ENCODE peak calls at places on chromosomes 7 and 10, in five cellular contexts. W is adrenal gland, C is heart right ventricle, Q is fibroblast of the aortic adventitia, N is bronchial epithelial cell. O is an unnamed sample.

GRCh38 chr7:32587431-32587948 is 92.2 kb downstream of the AVL9 start:
- DNase-seq in Q (peak; percentile 64), N (peak; percentile 29), C (no peak), W (no peak), O (peak; percentile 69)

GRCh38 chr7:122686360-122686878 is 12.5 kb downstream of the RNF133 start:
- DNase-seq in N (no peak), C (no peak), Q (no peak), W (no peak), O (no peak)

GRCh38 chr10:49407552-49408137 is 11.8 kb upstream of the DRGX start:
- DNase-seq in C (peak; percentile 79), W (peak; percentile 91), N (peak; percentile 61), Q (peak; percentile 82), O (peak; percentile 72)

GRCh38 chr7:87589631-87590030 is 11.1 kb downstream of the ABCB1 start:
- DNase-seq in W (no peak), C (no peak), Q (no peak), N (no peak), O (no peak)

GRCh38 chr10:66550351-66550750 is 375.5 kb upstream of the LRRTM3 start:
- DNase-seq in Q (no peak), N (no peak), C (no peak), W (no peak), O (no peak)

GRCh38 chr7:101923276-101923985 is 106.0 kb downstream of the CUX1 start:
- DNase-seq in N (no peak), Q (peak; percentile 81), W (no peak), C (no peak), O (peak; percentile 48)

GRCh38 chr10:66222462-66223046 is 703.3 kb upstream of the LRRTM3 start:
- DNase-seq in Q (no peak), N (no peak), W (no peak), C (no peak), O (no peak)

GRCh38 chr7:106609416-106609815 is 51.5 kb downstream of the CCDC71L start:
- DNase-seq in N (peak; percentile 86), W (no peak), Q (peak; percentile 87), C (no peak), O (peak; percentile 82)

GRCh38 chr7:27124096-27124978 is 6.2 kb downstream of the HOXA4 start:
- DNase-seq in Q (peak; percentile 73), C (no peak), W (peak; percentile 61), N (no peak), O (peak; percentile 88)

GRCh38 chr10:43785252-43785651 is 136.6 kb upstream of the ZNF32 start:
- DNase-seq in C (no peak), Q (no peak), N (no peak), W (no peak), O (no peak)

GRCh38 chr10:73743327-73743904 is 756 bp upstream of the SEC24C start:
- DNase-seq in C (no peak), Q (peak; percentile 8), N (no peak), W (no peak), O (no peak)

GRCh38 chr10:71178880-71179279 is 33.5 kb upstream of the UNC5B start:
- DNase-seq in N (no peak), C (no peak), Q (no peak), W (no peak), O (no peak)

GRCh38 chr10:77313066-77313750 is 324.4 kb downstream of the KCNMA1 start:
- DNase-seq in Q (no peak), C (no peak), W (no peak), N (no peak), O (no peak)

GRCh38 chr7:4110438-4110837 is 571.7 kb upstream of the FOXK1 start:
- DNase-seq in N (no peak), C (no peak), Q (no peak), W (no peak), O (no peak)

GRCh38 chr10:130020651-130021372 is 56.7 kb upstream of the EBF3 start:
- DNase-seq in Q (no peak), W (no peak), N (peak; percentile 3), C (no peak), O (no peak)

GRCh38 chr10:72653383-72654096 is 27.7 kb upstream of the MICU1 start:
- DNase-seq in Q (no peak), N (no peak), W (no peak), C (no peak), O (no peak)

GRCh38 chr7:36986429-36987362 is 262.4 kb upstream of the AOAH start:
- DNase-seq in N (peak; percentile 27), Q (peak; percentile 50), W (peak; percentile 79), C (peak; percentile 48), O (peak; percentile 46)

GRCh38 chr7:117468174-117468573 is 11.7 kb upstream of the CFTR start:
- DNase-seq in N (no peak), Q (no peak), W (no peak), C (no peak), O (no peak)

GRCh38 chr7:122255454-122255853 is 49.1 kb downstream of the FEZF1 start:
- DNase-seq in Q (no peak), W (no peak), N (no peak), C (no peak), O (no peak)

GRCh38 chr7:139523199-139523941 is at the start of gene CLEC2L:
- DNase-seq in N (no peak), W (no peak), C (no peak), Q (no peak), O (no peak)

GRCh38 chr7:22726849-22727792 is at the start of gene IL6:
- DNase-seq in N (peak; percentile 84), Q (peak; percentile 99), W (peak; percentile 76), C (peak; percentile 89), O (peak; percentile 96)

GRCh38 chr10:103727546-103727963 is 127.8 kb downstream of the SH3PXD2A start:
- DNase-seq in W (no peak), N (no peak), Q (peak; percentile 35), C (peak; percentile 42), O (no peak)

GRCh38 chr7:51013218-51013786 is 230.6 kb upstream of the GRB10 start:
- DNase-seq in Q (no peak), W (no peak), C (no peak), N (no peak), O (no peak)

GRCh38 chr7:10940748-10941358 is 32.8 kb upstream of the PHF14 start:
- DNase-seq in C (no peak), Q (no peak), N (peak; percentile 15), W (no peak), O (no peak)

GRCh38 chr7:112485766-112486165 is 5.0 kb downstream of the LSMEM1 start:
- DNase-seq in W (no peak), C (no peak), Q (no peak), N (no peak), O (no peak)

GRCh38 chr7:108045154-108045553 is 42.2 kb upstream of the LAMB1 start:
- DNase-seq in W (no peak), Q (peak; percentile 96), C (no peak), N (no peak), O (no peak)

GRCh38 chr7:70417061-70417655 is 714.8 kb upstream of the GALNT17 start:
- DNase-seq in N (no peak), Q (no peak), W (no peak), C (no peak), O (no peak)

GRCh38 chr10:102610499-102610898 is 33.8 kb upstream of the TRIM8 start:
- DNase-seq in Q (no peak), C (no peak), N (peak; percentile 33), W (no peak), O (no peak)

GRCh38 chr10:24008164-24009066 is 200.5 kb upstream of the KIAA1217 start:
- DNase-seq in Q (peak; percentile 52), W (no peak), C (no peak), N (peak; percentile 84), O (no peak)

GRCh38 chr10:48253970-48254657 is 20.4 kb downstream of the FRMPD2 start:
- DNase-seq in W (peak; percentile 5), C (no peak), Q (peak; percentile 10), N (peak; percentile 95), O (peak; percentile 23)

GRCh38 chr7:27079234-27079975 is 16.4 kb downstream of the HOXA1 start:
- DNase-seq in C (no peak), W (no peak), Q (no peak), N (no peak), O (no peak)

GRCh38 chr7:122260336-122260735 is 44.2 kb downstream of the FEZF1 start:
- DNase-seq in Q (no peak), N (no peak), W (no peak), C (no peak), O (no peak)

GRCh38 chr10:10499839-10500238 is 517.8 kb upstream of the CELF2 start:
- DNase-seq in Q (peak; percentile 52), W (no peak), C (no peak), N (peak; percentile 23), O (no peak)

GRCh38 chr10:10492420-10492819 is 525.3 kb upstream of the CELF2 start:
- DNase-seq in C (no peak), W (no peak), Q (no peak), N (no peak), O (no peak)

GRCh38 chr10:10498781-10499180 is 518.9 kb upstream of the CELF2 start:
- DNase-seq in N (no peak), W (no peak), C (no peak), Q (peak; percentile 56), O (no peak)

GRCh38 chr10:10500941-10501340 is 516.7 kb upstream of the CELF2 start:
- DNase-seq in C (no peak), W (no peak), Q (peak; percentile 39), N (peak; percentile 55), O (no peak)

GRCh38 chr10:10497245-10497644 is 520.4 kb upstream of the CELF2 start:
- DNase-seq in Q (no peak), N (no peak), W (no peak), C (no peak), O (no peak)
- TF ChIP-seq CTCF in Q (peak; percentile 23), N (no peak), W (no peak), C (no peak), O (no peak)

GRCh38 chr10:123451607-123452245 is 214.4 kb upstream of the GPR26 start:
- DNase-seq in N (no peak), Q (no peak), C (no peak), W (no peak), O (no peak)
- TF ChIP-seq CTCF in N (no peak), Q (no peak), C (no peak), W (no peak), O (no peak)

DNA sequence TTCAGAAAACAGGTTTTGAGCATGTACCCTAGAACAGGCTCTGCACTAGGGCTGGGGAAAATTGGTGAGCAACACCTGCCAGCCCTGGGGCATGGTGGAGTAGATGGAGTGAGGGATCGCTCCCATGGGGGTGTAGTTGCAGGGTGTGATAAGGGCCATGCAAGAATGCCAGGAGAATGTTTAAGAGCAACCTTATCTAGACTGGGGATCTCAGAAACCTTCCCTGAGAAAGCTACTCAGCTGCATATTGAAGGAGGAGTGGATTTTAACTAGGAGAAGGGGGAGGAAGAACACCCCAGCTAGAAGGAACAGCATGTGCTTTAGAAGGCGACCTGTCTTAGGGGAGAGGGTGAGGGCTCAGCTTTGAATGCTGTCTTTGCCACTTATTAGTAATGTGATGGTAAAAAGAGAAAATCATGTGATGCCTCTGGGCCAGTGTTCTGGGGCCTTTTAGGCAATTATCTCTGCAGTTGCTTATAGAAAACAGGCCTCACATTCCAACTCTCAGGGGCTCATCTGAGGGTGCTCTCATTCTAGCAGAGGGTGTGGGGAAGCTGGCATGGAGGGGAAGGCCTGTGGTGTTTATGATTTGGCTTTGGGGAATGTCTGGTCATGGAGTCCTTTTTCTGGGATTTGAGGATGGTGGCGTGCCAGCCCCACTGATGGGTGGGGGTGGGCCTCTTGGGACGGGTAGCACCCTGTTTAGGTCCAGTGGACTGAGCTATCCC is 225.4 kb downstream of the BMPER start:
- DNase-seq in C (no peak), Q (no peak), N (no peak), W (no peak), O (peak; percentile 15)
- TF ChIP-seq CTCF in C (no peak), Q (no peak), N (no peak), W (no peak), O (no peak)

GRCh38 chr10:117318909-117319308 is 56.3 kb downstream of the PDZD8 start:
- DNase-seq in W (no peak), Q (peak; percentile 39), C (no peak), N (no peak), O (peak; percentile 13)
- TF ChIP-seq CTCF in W (peak; percentile 48), Q (peak; percentile 53), C (no peak), N (no peak), O (peak; percentile 73)

O was measured in HFFc6.